ENCODE peak calls at places on chromosomes 5 and 9, in six cellular contexts. A, T, J, D, R and K are unnamed samples.

GRCh38 chr9:108836319-108836718 is 19.5 kb downstream of the ACTL7B start:
- DNase-seq in A (no peak), D (no peak), J (no peak), T (no peak), R (no peak), K (no peak)

GRCh38 chr9:100091650-100092049 is 7.2 kb downstream of the ERP44 start:
- DNase-seq in J (no peak), D (no peak), T (no peak), A (no peak), R (no peak), K (no peak)

GRCh38 chr9:19181002-19181401 is 49.5 kb upstream of the DENND4C start:
- DNase-seq in J (no peak), T (no peak), D (no peak), A (no peak), R (no peak), K (no peak)

GRCh38 chr5:62922191-62922590 is 343.6 kb downstream of the LRRC70 start:
- DNase-seq in R (no peak), J (no peak), A (no peak), D (no peak), T (no peak), K (no peak)

GRCh38 chr9:21554813-21555212 is 72.7 kb upstream of the IFNE start:
- DNase-seq in T (no peak), J (no peak), R (no peak), D (no peak), A (no peak), K (no peak)

GRCh38 chr5:57012511-57012910 is 60.6 kb upstream of the MIER3 start:
- DNase-seq in R (no peak), T (no peak), J (no peak), D (no peak), A (no peak), K (no peak)

GRCh38 chr9:134165357-134166315 is 1.3 kb upstream of the RNU6ATAC start:
- DNase-seq in T (peak), A (no peak), J (no peak), D (no peak), R (no peak), K (no peak)

GRCh38 chr9:83296123-83296522 is 233.2 kb upstream of the RASEF start:
- DNase-seq in A (no peak), R (no peak), J (no peak), T (no peak), D (no peak), K (no peak)

GRCh38 chr5:79563247-79563590 is 49.0 kb upstream of the TENT2 start:
- DNase-seq in R (no peak), D (no peak), T (no peak), J (no peak), A (no peak), K (no peak)

DNA sequence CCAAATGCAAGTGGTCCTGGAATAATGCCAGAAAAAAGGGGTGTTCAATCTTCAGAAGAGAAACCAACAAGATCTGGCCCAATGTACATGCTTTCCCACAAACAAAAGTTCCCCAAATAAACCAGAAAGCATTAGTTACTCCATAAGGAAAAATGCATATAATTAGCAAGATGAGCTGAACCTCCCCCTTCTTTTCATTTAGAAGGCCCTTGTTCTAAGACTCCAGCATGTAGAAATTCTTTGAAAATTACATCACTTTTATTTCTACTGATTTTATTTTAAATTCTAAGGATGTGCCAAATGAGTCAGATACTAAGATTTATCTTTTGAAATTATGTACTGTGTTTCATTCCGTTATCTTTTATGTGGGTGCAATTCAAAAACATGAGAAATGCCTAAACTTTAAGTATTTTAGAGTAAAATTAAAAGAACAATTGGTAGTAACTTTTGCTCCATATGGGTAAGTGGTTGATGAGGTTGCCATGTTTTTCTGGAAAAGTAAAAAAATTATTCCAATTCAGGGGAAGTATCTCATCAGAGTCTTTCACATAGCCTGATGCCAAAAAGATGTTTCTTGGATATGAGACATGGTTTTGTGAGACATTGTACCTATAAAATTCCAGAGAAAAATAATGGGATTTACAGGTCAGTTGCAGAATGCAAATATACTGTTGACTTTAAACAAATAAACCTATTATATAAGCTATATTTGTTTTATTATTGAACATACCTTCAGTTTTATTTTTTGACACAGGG is 106.5 kb upstream of the CCDC112 start:
- DNase-seq in A (no peak), R (no peak), J (no peak), D (no peak), T (no peak), K (no peak)
- TF ChIP-seq TAF1 in A (no peak), R (no peak), J (no peak), D (no peak), T (no peak), K (no peak)

DNA sequence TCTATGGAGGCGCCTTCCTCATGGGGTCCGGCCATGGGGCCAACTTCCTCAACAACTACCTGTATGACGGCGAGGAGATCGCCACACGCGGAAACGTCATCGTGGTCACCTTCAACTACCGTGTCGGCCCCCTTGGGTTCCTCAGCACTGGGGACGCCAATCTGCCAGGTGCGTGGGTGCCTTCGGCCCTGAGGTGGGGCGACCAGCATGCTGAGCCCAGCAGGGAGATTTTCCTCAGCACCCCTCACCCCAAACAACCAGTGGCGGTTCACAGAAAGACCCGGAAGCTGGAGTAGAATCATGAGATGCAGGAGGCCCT is 3.2 kb downstream of the CEL start:
- DNase-seq in R (no peak), D (no peak), A (no peak), J (no peak), T (no peak), K (no peak)
- TF ChIP-seq POLR2A in R (no peak), D (no peak), A (no peak), J (no peak), T (no peak), K (no peak)

DNA sequence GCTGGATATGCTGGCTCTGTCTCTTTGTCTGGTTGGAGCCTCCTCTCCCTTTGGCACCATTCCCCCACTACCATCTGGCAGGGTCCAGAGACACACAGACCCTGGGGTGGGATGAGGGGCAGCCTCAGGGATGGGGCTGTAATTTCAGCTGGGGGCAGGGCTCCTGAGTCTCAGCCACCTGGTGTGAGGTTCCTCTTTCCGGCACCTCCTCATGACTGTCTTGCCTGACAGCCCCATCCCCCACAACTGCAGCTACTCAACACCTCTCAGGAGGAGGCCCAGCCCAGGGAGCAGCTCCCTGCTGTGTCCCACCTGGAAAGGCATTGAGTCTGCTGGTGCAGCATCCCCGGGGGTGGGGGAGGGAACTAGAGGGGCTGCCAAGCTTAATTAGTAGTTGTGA is 11.7 kb upstream of the RPS14 start:
- DNase-seq in A (no peak), J (peak), T (peak), R (peak), D (no peak), K (peak)
- TF ChIP-seq TAF1 in A (no peak), J (peak), T (no peak), R (peak), D (no peak), K (peak)

GRCh38 chr5:102755691-102756371 is 726 bp downstream of the PAM start:
- DNase-seq in D (peak), J (peak), T (peak), R (peak), A (peak), K (no peak)
- TF ChIP-seq POLR2A in D (no peak), J (no peak), T (no peak), R (no peak), A (peak), K (peak)

GRCh38 chr5:40801771-40802562 is 3.8 kb upstream of the PRKAA1 start:
- DNase-seq in D (no peak), T (peak), A (peak), R (no peak), J (no peak), K (no peak)
- TF ChIP-seq TAF1 in D (no peak), T (no peak), A (no peak), R (no peak), J (no peak), K (no peak)

GRCh38 chr5:43039468-43040286 is 442 bp downstream of the ANXA2R start:
- DNase-seq in R (no peak), A (peak), D (peak), J (no peak), T (peak), K (no peak)

GRCh38 chr5:43039115-43039467 is 1.0 kb downstream of the ANXA2R start:
- DNase-seq in D (no peak), T (no peak), A (no peak), J (no peak), R (no peak), K (no peak)

GRCh38 chr5:43041669-43042175 is 1.6 kb upstream of the ANXA2R start:
- DNase-seq in R (no peak), J (no peak), A (peak), D (peak), T (peak), K (no peak)

GRCh38 chr5:43041131-43041668 is 1.1 kb upstream of the ANXA2R start:
- DNase-seq in J (no peak), A (no peak), T (peak), R (no peak), D (no peak), K (no peak)

DNA sequence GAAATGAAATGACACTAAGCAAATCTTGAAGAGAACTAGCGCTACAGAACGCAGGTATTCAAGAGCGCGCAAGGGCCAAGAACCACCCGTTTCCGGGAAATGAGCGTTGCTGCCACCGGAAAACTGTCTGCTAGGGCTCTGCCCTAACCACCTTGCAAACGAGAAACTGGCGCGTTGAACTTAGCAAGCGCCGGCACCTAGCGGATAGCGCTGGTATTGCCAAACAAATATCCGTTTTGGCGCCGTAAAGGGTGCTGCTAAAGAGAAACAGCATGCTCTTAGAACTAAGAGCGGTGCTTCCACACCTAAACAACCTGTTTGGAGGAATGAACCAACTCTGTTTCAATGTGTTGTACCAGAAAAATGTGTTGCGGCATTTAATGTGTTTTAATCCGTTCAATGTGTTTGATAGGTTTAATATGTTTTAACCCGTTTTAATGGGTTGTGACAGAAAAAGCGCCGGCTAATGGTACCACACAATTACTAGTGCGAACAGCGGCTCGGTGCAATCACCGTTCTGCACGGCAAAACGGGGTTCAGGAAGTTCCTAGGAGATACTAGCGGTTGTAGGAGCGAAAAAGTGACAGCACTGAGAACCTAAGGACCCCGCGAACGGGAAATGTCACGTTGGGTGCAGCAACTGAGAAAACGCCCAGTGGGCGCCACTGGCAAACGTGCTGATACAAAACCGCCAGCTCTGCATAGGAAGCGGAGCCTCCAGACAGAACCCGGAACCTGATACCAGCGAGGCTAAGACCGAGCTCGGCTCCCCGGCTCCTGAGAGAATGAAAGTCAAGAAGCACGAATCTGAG is at the start of gene ANXA2R:
- DNase-seq in J (peak), T (peak), A (peak), D (peak), R (no peak), K (no peak)
- TF ChIP-seq POLR2A in J (no peak), T (peak), A (no peak), D (no peak), R (peak), K (no peak)

GRCh38 chr9:135923508-135923907 is 16.2 kb upstream of the CAMSAP1 start:
- DNase-seq in R (no peak), D (no peak), T (no peak), J (no peak), A (no peak), K (no peak)
- TF ChIP-seq TAF1 in R (no peak), D (no peak), T (no peak), J (no peak), A (no peak), K (no peak)

DNA sequence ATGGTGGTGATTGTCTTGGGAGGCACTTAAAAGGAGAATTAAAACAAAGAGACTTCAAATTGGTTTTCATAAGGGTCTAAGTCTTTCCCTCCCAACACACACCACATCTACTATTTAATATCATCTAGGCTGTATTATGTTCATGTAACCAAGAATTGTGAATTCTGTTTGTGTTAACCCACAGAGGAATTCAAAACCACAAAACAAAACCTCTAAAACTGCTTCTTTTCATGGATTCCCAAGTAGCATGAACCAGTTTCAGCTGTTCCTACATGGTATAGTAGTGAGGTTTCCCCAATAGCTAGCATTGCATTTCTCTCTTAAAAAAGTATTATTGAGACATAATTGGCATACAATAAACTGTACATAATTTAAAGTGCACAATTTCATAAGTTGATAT is 283.8 kb downstream of the CD180 start:
- DNase-seq in T (no peak), R (no peak), D (no peak), A (no peak), J (no peak), K (no peak)
- TF ChIP-seq POLR2A in T (no peak), R (no peak), D (no peak), A (no peak), J (no peak), K (no peak)

GRCh38 chr9:92520837-92521236 is 15.0 kb downstream of the ECM2 start:
- DNase-seq in D (no peak), J (no peak), R (no peak), A (no peak), T (no peak), K (no peak)

GRCh38 chr9:92513349-92513748 is 22.4 kb downstream of the ECM2 start:
- DNase-seq in J (no peak), R (no peak), T (no peak), D (no peak), A (no peak), K (no peak)

GRCh38 chr9:92514635-92515034 is 21.2 kb downstream of the ECM2 start:
- DNase-seq in R (no peak), J (no peak), T (no peak), A (no peak), D (no peak), K (no peak)

GRCh38 chr9:92512622-92513021 is 23.2 kb downstream of the ECM2 start:
- DNase-seq in T (no peak), A (no peak), D (no peak), J (no peak), R (no peak), K (no peak)

DNA sequence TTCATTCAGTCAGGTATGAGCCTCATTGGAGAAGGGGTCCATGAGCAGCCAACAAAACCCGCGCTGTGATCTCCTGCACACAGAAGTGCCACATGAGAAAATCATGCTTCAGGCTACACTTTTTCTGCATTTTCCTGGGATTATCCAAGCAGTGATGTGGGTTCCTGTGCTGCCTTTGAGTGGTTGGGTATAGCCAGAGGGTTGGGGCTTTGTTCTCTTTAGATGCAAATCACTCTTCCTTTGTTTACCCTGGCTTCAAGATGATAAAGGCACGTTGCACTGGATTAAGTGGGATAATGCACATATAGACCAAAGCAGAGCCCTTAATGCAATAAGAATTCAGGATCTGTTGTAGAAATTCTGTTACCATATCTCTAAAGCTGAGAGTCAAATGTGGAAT is 18.7 kb downstream of the ECM2 start:
- DNase-seq in A (no peak), T (no peak), D (no peak), J (no peak), R (no peak), K (no peak)
- TF ChIP-seq TAF1 in A (no peak), T (no peak), D (no peak), J (no peak), R (no peak), K (no peak)

DNA sequence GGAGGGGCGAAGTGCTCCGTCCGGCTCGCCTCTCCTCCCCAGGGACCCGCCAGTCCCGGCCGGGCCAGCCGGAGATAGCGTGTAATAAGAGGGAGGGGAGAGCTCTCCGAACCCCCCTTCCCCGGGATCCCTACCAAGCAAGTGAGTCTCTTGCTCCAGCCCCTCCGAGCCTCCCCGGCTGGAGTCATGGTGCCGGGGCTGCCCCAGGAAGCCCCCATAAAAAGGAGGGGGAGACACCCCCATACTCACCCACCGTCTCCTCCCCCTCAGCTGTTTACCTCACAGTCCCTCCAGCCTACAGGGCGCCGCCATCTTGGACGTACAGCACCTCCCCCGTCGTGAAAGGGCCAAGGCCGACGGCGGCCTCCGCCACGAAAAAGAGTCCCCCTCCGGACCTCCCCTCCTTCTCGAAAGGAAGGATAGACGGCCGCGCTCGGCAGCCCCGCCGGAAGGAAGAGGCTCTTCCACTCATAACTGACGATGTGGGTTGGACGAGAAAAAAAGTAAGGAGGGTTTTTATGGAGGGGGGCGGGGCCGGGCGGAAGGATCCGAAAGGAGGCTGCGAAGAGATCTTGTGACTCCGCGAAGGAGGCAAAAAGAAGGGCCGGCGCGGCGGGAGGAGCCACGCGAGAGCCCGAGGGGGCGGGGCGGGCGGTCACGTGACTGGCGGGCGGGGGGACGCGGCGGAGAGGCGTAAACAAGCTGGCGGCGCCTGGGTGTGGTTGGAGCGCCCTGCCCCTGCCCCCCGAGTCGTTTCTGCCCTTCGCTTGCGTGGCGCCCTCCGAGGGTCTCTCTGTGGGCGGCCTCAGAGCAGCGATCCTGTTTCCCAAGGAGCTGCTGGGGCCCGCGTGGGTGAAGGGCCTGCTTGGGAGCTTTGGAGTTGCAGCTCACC is at the start of gene TSC1:
- DNase-seq in D (peak), R (peak), T (peak), J (peak), A (peak), K (peak)
- TF ChIP-seq POLR2A in D (peak), R (peak), T (peak), J (peak), A (peak), K (peak)